ENCODE peak calls at places on chromosome 4, in ten cellular contexts. One of them, this sample, is unnamed.

GRCh38 chr4:126267689-126268088 is 952.9 kb downstream of the FAT4 start:
- DNase-seq in anterior cingulate cortex: no peak
- DNase-seq in NCI-H510A: no peak
- DNase-seq in activated CD4-positive, alpha-beta T cell treated with anti-CD3 and anti-CD28 coated beads, Interleukin-2, amount 10 ng/mL, durations not matched to agents 7 days and 5 days: no peak
- DNase-seq in HFFc6: no peak
- DNase-seq in H7: no peak
- DNase-seq in brain microvascular endothelial cell: peak; percentile 5
- DNase-seq in activated naive CD8-positive, alpha-beta T cell treated with anti-CD3 and anti-CD28 coated beads for 36 hours: no peak
- DNase-seq in D341Med: no peak
- DNase-seq in endothelial cell: no peak
- DNase-seq in this sample: no peak

GRCh38 chr4:84482564-84483563 is 16.2 kb downstream of the NKX6-1 start:
- DNase-seq in endothelial cell: peak; percentile 88
- DNase-seq in NCI-H510A: no peak
- DNase-seq in H7: peak; percentile 87
- DNase-seq in HFFc6: no peak
- DNase-seq in activated CD4-positive, alpha-beta T cell treated with anti-CD3 and anti-CD28 coated beads, Interleukin-2, amount 10 ng/mL, durations not matched to agents 7 days and 5 days: no peak
- DNase-seq in brain microvascular endothelial cell: peak; percentile 32
- DNase-seq in anterior cingulate cortex: no peak
- DNase-seq in activated naive CD8-positive, alpha-beta T cell treated with anti-CD3 and anti-CD28 coated beads for 36 hours: no peak
- DNase-seq in D341Med: no peak
- DNase-seq in this sample: no peak

GRCh38 chr4:123088521-123088920 is 166.1 kb upstream of the NUDT6 start:
- DNase-seq in activated CD4-positive, alpha-beta T cell treated with anti-CD3 and anti-CD28 coated beads, Interleukin-2, amount 10 ng/mL, durations not matched to agents 7 days and 5 days: no peak
- DNase-seq in anterior cingulate cortex: no peak
- DNase-seq in HFFc6: no peak
- DNase-seq in brain microvascular endothelial cell: no peak
- DNase-seq in NCI-H510A: no peak
- DNase-seq in D341Med: no peak
- DNase-seq in activated naive CD8-positive, alpha-beta T cell treated with anti-CD3 and anti-CD28 coated beads for 36 hours: no peak
- DNase-seq in H7: no peak
- DNase-seq in endothelial cell: no peak
- DNase-seq in this sample: no peak

GRCh38 chr4:54213812-54214211 is 15.3 kb upstream of the PDGFRA start:
- DNase-seq in D341Med: no peak
- DNase-seq in HFFc6: no peak
- DNase-seq in NCI-H510A: no peak
- DNase-seq in anterior cingulate cortex: no peak
- DNase-seq in activated CD4-positive, alpha-beta T cell treated with anti-CD3 and anti-CD28 coated beads, Interleukin-2, amount 10 ng/mL, durations not matched to agents 7 days and 5 days: no peak
- DNase-seq in activated naive CD8-positive, alpha-beta T cell treated with anti-CD3 and anti-CD28 coated beads for 36 hours: no peak
- DNase-seq in endothelial cell: no peak
- DNase-seq in brain microvascular endothelial cell: no peak
- DNase-seq in H7: no peak
- DNase-seq in this sample: no peak

GRCh38 chr4:82784615-82785247 is 13.9 kb downstream of the SCD5 start:
- DNase-seq in endothelial cell: no peak
- DNase-seq in activated naive CD8-positive, alpha-beta T cell treated with anti-CD3 and anti-CD28 coated beads for 36 hours: no peak
- DNase-seq in NCI-H510A: no peak
- DNase-seq in anterior cingulate cortex: no peak
- DNase-seq in D341Med: peak; percentile 70
- DNase-seq in brain microvascular endothelial cell: peak; percentile 84
- DNase-seq in activated CD4-positive, alpha-beta T cell treated with anti-CD3 and anti-CD28 coated beads, Interleukin-2, amount 10 ng/mL, durations not matched to agents 7 days and 5 days: no peak
- DNase-seq in H7: no peak
- DNase-seq in HFFc6: peak; percentile 47
- DNase-seq in this sample: no peak

GRCh38 chr4:151153585-151153984 is 54.2 kb downstream of the RPS3A start:
- DNase-seq in H7: no peak
- DNase-seq in activated CD4-positive, alpha-beta T cell treated with anti-CD3 and anti-CD28 coated beads, Interleukin-2, amount 10 ng/mL, durations not matched to agents 7 days and 5 days: no peak
- DNase-seq in HFFc6: no peak
- DNase-seq in NCI-H510A: no peak
- DNase-seq in brain microvascular endothelial cell: no peak
- DNase-seq in D341Med: no peak
- DNase-seq in activated naive CD8-positive, alpha-beta T cell treated with anti-CD3 and anti-CD28 coated beads for 36 hours: no peak
- DNase-seq in endothelial cell: no peak
- DNase-seq in anterior cingulate cortex: no peak
- DNase-seq in this sample: no peak

GRCh38 chr4:28469387-28469786 is 1608.7 kb downstream of the STIM2 start:
- DNase-seq in HFFc6: no peak
- DNase-seq in brain microvascular endothelial cell: no peak
- DNase-seq in activated CD4-positive, alpha-beta T cell treated with anti-CD3 and anti-CD28 coated beads, Interleukin-2, amount 10 ng/mL, durations not matched to agents 7 days and 5 days: no peak
- DNase-seq in NCI-H510A: no peak
- DNase-seq in H7: no peak
- DNase-seq in anterior cingulate cortex: no peak
- DNase-seq in D341Med: no peak
- DNase-seq in endothelial cell: no peak
- DNase-seq in activated naive CD8-positive, alpha-beta T cell treated with anti-CD3 and anti-CD28 coated beads for 36 hours: no peak
- DNase-seq in this sample: no peak

GRCh38 chr4:36026348-36026747 is 218.0 kb downstream of the ARAP2 start:
- DNase-seq in NCI-H510A: no peak
- DNase-seq in HFFc6: no peak
- DNase-seq in brain microvascular endothelial cell: no peak
- DNase-seq in D341Med: no peak
- DNase-seq in activated naive CD8-positive, alpha-beta T cell treated with anti-CD3 and anti-CD28 coated beads for 36 hours: no peak
- DNase-seq in H7: no peak
- DNase-seq in anterior cingulate cortex: no peak
- DNase-seq in activated CD4-positive, alpha-beta T cell treated with anti-CD3 and anti-CD28 coated beads, Interleukin-2, amount 10 ng/mL, durations not matched to agents 7 days and 5 days: no peak
- DNase-seq in endothelial cell: no peak
- DNase-seq in this sample: no peak

GRCh38 chr4:82864336-82865001 is 26.5 kb downstream of the SEC31A start:
- DNase-seq in anterior cingulate cortex: no peak
- DNase-seq in brain microvascular endothelial cell: no peak
- DNase-seq in activated naive CD8-positive, alpha-beta T cell treated with anti-CD3 and anti-CD28 coated beads for 36 hours: peak; percentile 14
- DNase-seq in HFFc6: no peak
- DNase-seq in H7: no peak
- DNase-seq in NCI-H510A: no peak
- DNase-seq in endothelial cell: no peak
- DNase-seq in D341Med: no peak
- DNase-seq in activated CD4-positive, alpha-beta T cell treated with anti-CD3 and anti-CD28 coated beads, Interleukin-2, amount 10 ng/mL, durations not matched to agents 7 days and 5 days: peak; percentile 28
- DNase-seq in this sample: no peak

GRCh38 chr4:20868108-20868507 is 167.8 kb downstream of the PACRGL start:
- DNase-seq in D341Med: no peak
- DNase-seq in activated CD4-positive, alpha-beta T cell treated with anti-CD3 and anti-CD28 coated beads, Interleukin-2, amount 10 ng/mL, durations not matched to agents 7 days and 5 days: no peak
- DNase-seq in activated naive CD8-positive, alpha-beta T cell treated with anti-CD3 and anti-CD28 coated beads for 36 hours: no peak
- DNase-seq in HFFc6: peak; percentile 60
- DNase-seq in endothelial cell: no peak
- DNase-seq in anterior cingulate cortex: no peak
- DNase-seq in NCI-H510A: no peak
- DNase-seq in brain microvascular endothelial cell: no peak
- DNase-seq in H7: no peak
- DNase-seq in this sample: no peak

GRCh38 chr4:94271248-94271647 is 63.6 kb downstream of the SMARCAD1 start:
- DNase-seq in brain microvascular endothelial cell: no peak
- DNase-seq in activated CD4-positive, alpha-beta T cell treated with anti-CD3 and anti-CD28 coated beads, Interleukin-2, amount 10 ng/mL, durations not matched to agents 7 days and 5 days: no peak
- DNase-seq in endothelial cell: no peak
- DNase-seq in anterior cingulate cortex: no peak
- DNase-seq in activated naive CD8-positive, alpha-beta T cell treated with anti-CD3 and anti-CD28 coated beads for 36 hours: no peak
- DNase-seq in HFFc6: no peak
- DNase-seq in NCI-H510A: no peak
- DNase-seq in H7: no peak
- DNase-seq in D341Med: no peak
- DNase-seq in this sample: no peak

GRCh38 chr4:164383187-164384181 is 370.4 kb upstream of the SMIM31 start:
- DNase-seq in anterior cingulate cortex: peak; percentile 92
- DNase-seq in NCI-H510A: no peak
- DNase-seq in endothelial cell: peak; percentile 47
- DNase-seq in D341Med: peak; percentile 75
- DNase-seq in activated CD4-positive, alpha-beta T cell treated with anti-CD3 and anti-CD28 coated beads, Interleukin-2, amount 10 ng/mL, durations not matched to agents 7 days and 5 days: no peak
- DNase-seq in HFFc6: no peak
- DNase-seq in H7: peak; percentile 65
- DNase-seq in brain microvascular endothelial cell: peak; percentile 33
- DNase-seq in activated naive CD8-positive, alpha-beta T cell treated with anti-CD3 and anti-CD28 coated beads for 36 hours: peak; percentile 11
- DNase-seq in this sample: no peak

GRCh38 chr4:89781321-89781720 is 55.6 kb downstream of the SNCA start:
- DNase-seq in activated CD4-positive, alpha-beta T cell treated with anti-CD3 and anti-CD28 coated beads, Interleukin-2, amount 10 ng/mL, durations not matched to agents 7 days and 5 days: no peak
- DNase-seq in H7: no peak
- DNase-seq in brain microvascular endothelial cell: no peak
- DNase-seq in anterior cingulate cortex: no peak
- DNase-seq in endothelial cell: no peak
- DNase-seq in D341Med: no peak
- DNase-seq in HFFc6: no peak
- DNase-seq in activated naive CD8-positive, alpha-beta T cell treated with anti-CD3 and anti-CD28 coated beads for 36 hours: no peak
- DNase-seq in NCI-H510A: no peak
- DNase-seq in this sample: no peak

GRCh38 chr4:82491251-82491960 is 61.0 kb downstream of the ENOPH1 start:
- DNase-seq in brain microvascular endothelial cell: no peak
- DNase-seq in H7: no peak
- DNase-seq in activated naive CD8-positive, alpha-beta T cell treated with anti-CD3 and anti-CD28 coated beads for 36 hours: no peak
- DNase-seq in endothelial cell: no peak
- DNase-seq in NCI-H510A: no peak
- DNase-seq in activated CD4-positive, alpha-beta T cell treated with anti-CD3 and anti-CD28 coated beads, Interleukin-2, amount 10 ng/mL, durations not matched to agents 7 days and 5 days: no peak
- DNase-seq in anterior cingulate cortex: no peak
- DNase-seq in HFFc6: no peak
- DNase-seq in D341Med: no peak
- DNase-seq in this sample: no peak

GRCh38 chr4:184142121-184143000 is 75.3 kb downstream of the ENPP6 start:
- DNase-seq in brain microvascular endothelial cell: no peak
- DNase-seq in HFFc6: no peak
- DNase-seq in D341Med: no peak
- DNase-seq in NCI-H510A: no peak
- DNase-seq in endothelial cell: no peak
- DNase-seq in activated CD4-positive, alpha-beta T cell treated with anti-CD3 and anti-CD28 coated beads, Interleukin-2, amount 10 ng/mL, durations not matched to agents 7 days and 5 days: no peak
- DNase-seq in activated naive CD8-positive, alpha-beta T cell treated with anti-CD3 and anti-CD28 coated beads for 36 hours: no peak
- DNase-seq in H7: no peak
- DNase-seq in anterior cingulate cortex: no peak
- DNase-seq in this sample: no peak

GRCh38 chr4:54484361-54484760 is 173.4 kb upstream of the KIT start:
- DNase-seq in HFFc6: no peak
- DNase-seq in D341Med: no peak
- DNase-seq in activated CD4-positive, alpha-beta T cell treated with anti-CD3 and anti-CD28 coated beads, Interleukin-2, amount 10 ng/mL, durations not matched to agents 7 days and 5 days: no peak
- DNase-seq in NCI-H510A: peak; percentile 65
- DNase-seq in H7: no peak
- DNase-seq in endothelial cell: no peak
- DNase-seq in anterior cingulate cortex: no peak
- DNase-seq in brain microvascular endothelial cell: no peak
- DNase-seq in activated naive CD8-positive, alpha-beta T cell treated with anti-CD3 and anti-CD28 coated beads for 36 hours: no peak
- DNase-seq in this sample: no peak

GRCh38 chr4:72446353-72447055 is 122.5 kb downstream of the ADAMTS3 start:
- DNase-seq in HFFc6: no peak
- DNase-seq in H7: no peak
- DNase-seq in brain microvascular endothelial cell: no peak
- DNase-seq in D341Med: no peak
- DNase-seq in activated naive CD8-positive, alpha-beta T cell treated with anti-CD3 and anti-CD28 coated beads for 36 hours: no peak
- DNase-seq in activated CD4-positive, alpha-beta T cell treated with anti-CD3 and anti-CD28 coated beads, Interleukin-2, amount 10 ng/mL, durations not matched to agents 7 days and 5 days: no peak
- DNase-seq in NCI-H510A: no peak
- DNase-seq in anterior cingulate cortex: no peak
- DNase-seq in endothelial cell: no peak
- DNase-seq in this sample: no peak

GRCh38 chr4:1241936-1242505 is 6.9 kb downstream of the CTBP1 start:
- DNase-seq in anterior cingulate cortex: no peak
- DNase-seq in brain microvascular endothelial cell: no peak
- DNase-seq in H7: peak; percentile 60
- DNase-seq in activated naive CD8-positive, alpha-beta T cell treated with anti-CD3 and anti-CD28 coated beads for 36 hours: no peak
- DNase-seq in endothelial cell: no peak
- DNase-seq in D341Med: no peak
- DNase-seq in HFFc6: no peak
- DNase-seq in NCI-H510A: no peak
- DNase-seq in activated CD4-positive, alpha-beta T cell treated with anti-CD3 and anti-CD28 coated beads, Interleukin-2, amount 10 ng/mL, durations not matched to agents 7 days and 5 days: no peak
- DNase-seq in this sample: no peak

GRCh38 chr4:23374280-23374679 is 515.6 kb downstream of the PPARGC1A start:
- DNase-seq in activated naive CD8-positive, alpha-beta T cell treated with anti-CD3 and anti-CD28 coated beads for 36 hours: no peak
- DNase-seq in endothelial cell: no peak
- DNase-seq in anterior cingulate cortex: no peak
- DNase-seq in brain microvascular endothelial cell: no peak
- DNase-seq in H7: no peak
- DNase-seq in HFFc6: no peak
- DNase-seq in activated CD4-positive, alpha-beta T cell treated with anti-CD3 and anti-CD28 coated beads, Interleukin-2, amount 10 ng/mL, durations not matched to agents 7 days and 5 days: no peak
- DNase-seq in D341Med: no peak
- DNase-seq in NCI-H510A: no peak
- DNase-seq in this sample: no peak

GRCh38 chr4:62225972-62226371 is 1025.8 kb downstream of the ADGRL3 start:
- DNase-seq in anterior cingulate cortex: no peak
- DNase-seq in endothelial cell: no peak
- DNase-seq in H7: no peak
- DNase-seq in activated naive CD8-positive, alpha-beta T cell treated with anti-CD3 and anti-CD28 coated beads for 36 hours: no peak
- DNase-seq in brain microvascular endothelial cell: no peak
- DNase-seq in D341Med: no peak
- DNase-seq in HFFc6: no peak
- DNase-seq in activated CD4-positive, alpha-beta T cell treated with anti-CD3 and anti-CD28 coated beads, Interleukin-2, amount 10 ng/mL, durations not matched to agents 7 days and 5 days: no peak
- DNase-seq in NCI-H510A: no peak
- DNase-seq in this sample: no peak

GRCh38 chr4:177987896-177988295 is 545.7 kb upstream of the AGA start:
- DNase-seq in activated CD4-positive, alpha-beta T cell treated with anti-CD3 and anti-CD28 coated beads, Interleukin-2, amount 10 ng/mL, durations not matched to agents 7 days and 5 days: no peak
- DNase-seq in D341Med: no peak
- DNase-seq in anterior cingulate cortex: no peak
- DNase-seq in endothelial cell: no peak
- DNase-seq in HFFc6: no peak
- DNase-seq in H7: no peak
- DNase-seq in brain microvascular endothelial cell: no peak
- DNase-seq in NCI-H510A: no peak
- DNase-seq in activated naive CD8-positive, alpha-beta T cell treated with anti-CD3 and anti-CD28 coated beads for 36 hours: no peak
- DNase-seq in this sample: no peak

GRCh38 chr4:159070742-159071141 is 32.1 kb upstream of the RAPGEF2 start:
- DNase-seq in activated CD4-positive, alpha-beta T cell treated with anti-CD3 and anti-CD28 coated beads, Interleukin-2, amount 10 ng/mL, durations not matched to agents 7 days and 5 days: no peak
- DNase-seq in D341Med: no peak
- DNase-seq in NCI-H510A: no peak
- DNase-seq in anterior cingulate cortex: peak; percentile 15
- DNase-seq in HFFc6: peak; percentile 43
- DNase-seq in activated naive CD8-positive, alpha-beta T cell treated with anti-CD3 and anti-CD28 coated beads for 36 hours: no peak
- DNase-seq in brain microvascular endothelial cell: peak; percentile 98
- DNase-seq in H7: no peak
- DNase-seq in endothelial cell: no peak
- DNase-seq in this sample: no peak

GRCh38 chr4:156896536-156896935 is 75.1 kb downstream of the PDGFC start:
- DNase-seq in anterior cingulate cortex: no peak
- DNase-seq in endothelial cell: no peak
- DNase-seq in activated naive CD8-positive, alpha-beta T cell treated with anti-CD3 and anti-CD28 coated beads for 36 hours: no peak
- DNase-seq in D341Med: no peak
- DNase-seq in NCI-H510A: no peak
- DNase-seq in activated CD4-positive, alpha-beta T cell treated with anti-CD3 and anti-CD28 coated beads, Interleukin-2, amount 10 ng/mL, durations not matched to agents 7 days and 5 days: no peak
- DNase-seq in HFFc6: no peak
- DNase-seq in brain microvascular endothelial cell: no peak
- DNase-seq in H7: no peak
- DNase-seq in this sample: no peak

GRCh38 chr4:95532305-95532704 is 16.5 kb downstream of the UNC5C start:
- DNase-seq in activated naive CD8-positive, alpha-beta T cell treated with anti-CD3 and anti-CD28 coated beads for 36 hours: no peak
- DNase-seq in HFFc6: no peak
- DNase-seq in activated CD4-positive, alpha-beta T cell treated with anti-CD3 and anti-CD28 coated beads, Interleukin-2, amount 10 ng/mL, durations not matched to agents 7 days and 5 days: no peak
- DNase-seq in brain microvascular endothelial cell: no peak
- DNase-seq in anterior cingulate cortex: no peak
- DNase-seq in D341Med: no peak
- DNase-seq in NCI-H510A: no peak
- DNase-seq in H7: no peak
- DNase-seq in endothelial cell: no peak
- DNase-seq in this sample: no peak

GRCh38 chr4:47839259-47839658 is 1.4 kb upstream of the CORIN start:
- DNase-seq in NCI-H510A: no peak
- DNase-seq in activated naive CD8-positive, alpha-beta T cell treated with anti-CD3 and anti-CD28 coated beads for 36 hours: no peak
- DNase-seq in HFFc6: peak; percentile 59
- DNase-seq in D341Med: no peak
- DNase-seq in H7: peak; percentile 23
- DNase-seq in anterior cingulate cortex: peak; percentile 34
- DNase-seq in brain microvascular endothelial cell: peak; percentile 51
- DNase-seq in activated CD4-positive, alpha-beta T cell treated with anti-CD3 and anti-CD28 coated beads, Interleukin-2, amount 10 ng/mL, durations not matched to agents 7 days and 5 days: peak; percentile 41
- DNase-seq in endothelial cell: no peak
- DNase-seq in this sample: peak; percentile 6

GRCh38 chr4:47485047-47485692 is at the start of gene ATP10D:
- DNase-seq in activated CD4-positive, alpha-beta T cell treated with anti-CD3 and anti-CD28 coated beads, Interleukin-2, amount 10 ng/mL, durations not matched to agents 7 days and 5 days: peak; percentile 75
- DNase-seq in HFFc6: peak; percentile 92
- DNase-seq in anterior cingulate cortex: peak; percentile 97
- DNase-seq in endothelial cell: peak; percentile 94
- DNase-seq in NCI-H510A: peak; percentile 47
- DNase-seq in D341Med: peak; percentile 90
- DNase-seq in activated naive CD8-positive, alpha-beta T cell treated with anti-CD3 and anti-CD28 coated beads for 36 hours: peak; percentile 87
- DNase-seq in brain microvascular endothelial cell: peak; percentile 91
- DNase-seq in H7: peak; percentile 83
- DNase-seq in this sample: peak; percentile 76

GRCh38 chr4:139651282-139652194 is 14.1 kb upstream of the MGST2 start:
- DNase-seq in brain microvascular endothelial cell: peak; percentile 75
- DNase-seq in endothelial cell: peak; percentile 72
- DNase-seq in activated naive CD8-positive, alpha-beta T cell treated with anti-CD3 and anti-CD28 coated beads for 36 hours: peak; percentile 51
- DNase-seq in activated CD4-positive, alpha-beta T cell treated with anti-CD3 and anti-CD28 coated beads, Interleukin-2, amount 10 ng/mL, durations not matched to agents 7 days and 5 days: peak; percentile 77
- DNase-seq in H7: peak; percentile 55
- DNase-seq in HFFc6: peak; percentile 71
- DNase-seq in D341Med: peak; percentile 80
- DNase-seq in NCI-H510A: no peak
- DNase-seq in anterior cingulate cortex: peak; percentile 84
- DNase-seq in this sample: peak; percentile 71

GRCh38 chr4:119209077-119209476 is 3.4 kb upstream of the USP53 start:
- DNase-seq in activated CD4-positive, alpha-beta T cell treated with anti-CD3 and anti-CD28 coated beads, Interleukin-2, amount 10 ng/mL, durations not matched to agents 7 days and 5 days: peak; percentile 9
- DNase-seq in HFFc6: peak; percentile 95
- DNase-seq in H7: no peak
- DNase-seq in D341Med: no peak
- DNase-seq in NCI-H510A: no peak
- DNase-seq in anterior cingulate cortex: no peak
- DNase-seq in endothelial cell: no peak
- DNase-seq in activated naive CD8-positive, alpha-beta T cell treated with anti-CD3 and anti-CD28 coated beads for 36 hours: peak; percentile 42
- DNase-seq in brain microvascular endothelial cell: peak; percentile 94
- DNase-seq in this sample: no peak